ENCODE peak calls at places on chromosomes 11 and 22, in four cellular contexts. F is T-helper 17 cell, L is colonic mucosa, O is SHP77. C is an unnamed sample.
A peak's percentile ranks its signal among the peaks of the same experiment; 100 is the strongest.

GRCh38 chr22:19988965-19989724 is 27.5 kb downstream of the ARVCF start:
- DNase-seq in F (no peak), L (no peak), O (no peak), C (no peak)

GRCh38 chr22:49944399-49944891 is 16.1 kb upstream of the PIM3 start:
- DNase-seq in F (no peak), O (no peak), L (no peak), C (no peak)

GRCh38 chr11:121567988-121568387 is 115.2 kb upstream of the SORL1-AS1 start:
- DNase-seq in O (no peak), F (no peak), L (no peak), C (no peak)

GRCh38 chr11:12543596-12544415 is 130.4 kb upstream of the TEAD1 start:
- DNase-seq in O (no peak), L (peak; percentile 10), F (no peak), C (no peak)

GRCh38 chr22:25896098-25896497 is 154.1 kb downstream of the MYO18B start:
- DNase-seq in L (no peak), F (no peak), O (no peak), C (no peak)

GRCh38 chr11:107606122-107606521 is 15.2 kb downstream of the ELMOD1 start:
- DNase-seq in O (no peak), F (no peak), L (no peak), C (no peak)

GRCh38 chr11:7964873-7965272 is 374 bp downstream of the NLRP10 start:
- DNase-seq in F (no peak), O (no peak), L (no peak), C (no peak)

GRCh38 chr22:44163536-44163935 is 17.2 kb upstream of the PARVG start:
- DNase-seq in F (no peak), O (no peak), L (no peak), C (no peak)

GRCh38 chr22:44710474-44711235 is 8.7 kb downstream of the PRR5 start:
- DNase-seq in O (peak; percentile 88), F (no peak), L (peak; percentile 92), C (no peak)

GRCh38 chr11:69061713-69062053 is 13.0 kb downstream of the TPCN2 start:
- DNase-seq in L (no peak), O (no peak), F (no peak), C (no peak)

GRCh38 chr22:27267145-27267544 is 534.4 kb downstream of the MN1 start:
- DNase-seq in F (no peak), O (no peak), L (no peak), C (no peak)

GRCh38 chr22:48226026-48227013 is 1463.9 kb downstream of the TBC1D22A start:
- DNase-seq in O (no peak), L (no peak), F (no peak), C (no peak)